ENCODE peak calls at places on chromosomes 1 and 21, in six cellular contexts. I is EL, Z is COLO829, E is HEK293T, P is Calu3, O is NB4. Q is an unnamed sample.

GRCh38 chr1:24951337-24951736 is 21.3 kb upstream of the RUNX3 start:
- DNase-seq in E (no peak), Z (no peak), P (no peak), I (no peak), O (no peak), Q (no peak)

GRCh38 chr1:208219098-208219658 is 25.0 kb downstream of the PLXNA2 start:
- DNase-seq in E (no peak), P (no peak), O (no peak), Z (peak), I (no peak), Q (no peak)

GRCh38 chr1:46517010-46517600 is 27.5 kb downstream of the DMBX1 start:
- DNase-seq in I (no peak), Z (no peak), O (no peak), P (peak), E (no peak), Q (peak)

GRCh38 chr1:182761396-182762395 is 27.9 kb upstream of the NPL start:
- DNase-seq in P (no peak), Z (no peak), E (no peak), O (no peak), I (peak), Q (no peak)

GRCh38 chr1:193070942-193071341 is 11.5 kb downstream of the RO60 start:
- DNase-seq in O (peak), I (no peak), Z (no peak), E (peak), P (no peak), Q (no peak)

GRCh38 chr1:92481598-92482403 is 4.9 kb downstream of the GFI1 start:
- DNase-seq in O (peak), Z (no peak), E (no peak), I (peak), P (no peak), Q (peak)

GRCh38 chr1:74684301-74684700 is 10.7 kb upstream of the ERICH3 start:
- DNase-seq in P (no peak), Z (no peak), E (no peak), I (no peak), O (no peak), Q (no peak)

GRCh38 chr1:56447732-56448276 is 131.6 kb downstream of the PLPP3 start:
- DNase-seq in I (no peak), E (no peak), P (no peak), O (no peak), Z (no peak), Q (no peak)

GRCh38 chr21:29293495-29293894 is 5.2 kb upstream of the BACH1 start:
- DNase-seq in O (peak), E (no peak), Z (no peak), I (no peak), P (no peak), Q (no peak)

GRCh38 chr1:87805661-87806376 is 477.1 kb downstream of the LMO4 start:
- DNase-seq in P (peak), O (no peak), Z (no peak), I (peak), E (no peak), Q (no peak)

GRCh38 chr1:58983159-58983558 is 199.3 kb upstream of the JUN start:
- DNase-seq in P (no peak), E (no peak), Z (no peak), I (peak), O (no peak), Q (no peak)

GRCh38 chr1:8643542-8644536 is 173.6 kb downstream of the RERE start:
- DNase-seq in I (no peak), O (no peak), E (no peak), P (no peak), Z (no peak), Q (no peak)

GRCh38 chr1:61887921-61888564 is 145.8 kb downstream of the PATJ start:
- DNase-seq in P (no peak), Z (no peak), O (no peak), I (no peak), E (peak), Q (no peak)

GRCh38 chr1:241639040-241639652 is 1.0 kb downstream of the CHML start:
- DNase-seq in O (peak), P (no peak), Z (no peak), I (peak), E (no peak), Q (no peak)

GRCh38 chr1:33257759-33258712 is 1.7 kb downstream of the ZNF362 start:
- DNase-seq in I (no peak), E (no peak), P (no peak), O (no peak), Z (no peak), Q (peak)

Q was measured in mucosa of descending colon.